ENCODE peak calls at places on chromosome 17, in eight cellular contexts. I is adrenal gland; A is activated CD8-positive, alpha-beta T cell treated with anti-CD3 and anti-CD28 coated beads, Interleukin-2, amount 10 ng/mL, durations not matched to agents 7 days and 5 days; D is mucosa of gallbladder; G is NCI-H82; C is activated CD8-positive, alpha-beta memory T cell treated with anti-CD3 and anti-CD28 coated beads for 48 hours; V is NCI-H1694 treated with DMSO at 0.1 percent for 48 hours; H is KG1. J is an unnamed sample.

GRCh38 chr17:57455063-57455914 is 199.0 kb downstream of the MSI2 start:
- DNase-seq in H (peak; percentile 88), V (no peak), G (no peak), I (no peak), A (peak; percentile 86), C (no peak), D (no peak), J (no peak)

GRCh38 chr17:33390479-33391027 is 97.5 kb upstream of the ASIC2 start:
- DNase-seq in V (no peak), A (no peak), C (no peak), D (no peak), I (peak; percentile 23), G (peak; percentile 36), H (no peak), J (no peak)

GRCh38 chr17:58341861-58342475 is 10.0 kb downstream of the SUPT4H1 start:
- DNase-seq in I (no peak), C (no peak), G (no peak), D (no peak), A (no peak), H (no peak), V (no peak), J (no peak)

GRCh38 chr17:70658840-70659239 is 489.5 kb downstream of the KCNJ2 start:
- DNase-seq in H (no peak), C (no peak), V (no peak), I (no peak), D (no peak), G (no peak), A (no peak), J (no peak)

GRCh38 chr17:47180337-47180736 is 8.8 kb downstream of the CDC27 start:
- DNase-seq in G (no peak), A (no peak), H (no peak), V (no peak), D (no peak), C (no peak), I (no peak), J (no peak)

GRCh38 chr17:74972107-74972972 is at the start of gene HID1:
- DNase-seq in C (peak; percentile 63), D (peak; percentile 71), I (peak; percentile 61), G (peak; percentile 76), H (no peak), A (peak; percentile 76), V (no peak), J (no peak)

GRCh38 chr17:16352303-16352837 is 899 bp downstream of the CENPV start:
- DNase-seq in I (peak; percentile 43), A (peak; percentile 50), D (peak; percentile 49), G (peak; percentile 93), H (peak; percentile 12), C (peak; percentile 13), V (peak; percentile 82), J (no peak)

GRCh38 chr17:61393904-61394629 is 5.6 kb upstream of the TBX2 start:
- DNase-seq in H (no peak), C (no peak), D (no peak), V (no peak), G (peak; percentile 94), A (no peak), I (no peak), J (no peak)

GRCh38 chr17:1577186-1577585 is 14.6 kb upstream of the PITPNA start:
- DNase-seq in H (no peak), C (no peak), D (peak; percentile 85), A (no peak), I (peak; percentile 93), V (no peak), G (peak; percentile 54), J (no peak)

GRCh38 chr17:57566724-57567123 is 178.4 kb downstream of the CCDC182 start:
- DNase-seq in G (peak; percentile 68), C (no peak), I (no peak), A (no peak), H (no peak), D (no peak), V (peak; percentile 96), J (no peak)

GRCh38 chr17:41308251-41308917 is 725 bp downstream of the KRTAP16-1 start:
- DNase-seq in V (peak; percentile 95), C (peak; percentile 23), H (peak; percentile 10), I (no peak), A (peak; percentile 74), D (peak; percentile 21), G (no peak), J (no peak)

GRCh38 chr17:32267690-32268205 is 2.1 kb downstream of the RHBDL3 start:
- DNase-seq in A (no peak), I (peak; percentile 50), V (no peak), G (peak; percentile 80), C (no peak), D (no peak), H (no peak), J (no peak)

GRCh38 chr17:44820631-44821196 is 9.4 kb downstream of the GJC1 start:
- DNase-seq in D (no peak), I (no peak), H (no peak), C (no peak), A (no peak), V (peak; percentile 77), G (peak; percentile 64), J (peak; percentile 98)

GRCh38 chr17:1058423-1059130 is 61.6 kb downstream of the TIMM22 start:
- DNase-seq in I (peak; percentile 54), G (peak; percentile 77), A (peak; percentile 76), H (no peak), C (peak; percentile 55), V (peak; percentile 50), D (peak; percentile 49), J (no peak)

GRCh38 chr17:74244543-74244942 is 29.5 kb upstream of the DNAI2 start:
- DNase-seq in V (no peak), A (no peak), G (no peak), I (no peak), H (no peak), C (no peak), D (no peak), J (peak; percentile 56)

GRCh38 chr17:17322516-17323510 is 19.6 kb downstream of the NT5M start:
- DNase-seq in C (no peak), V (no peak), I (no peak), H (no peak), G (no peak), D (no peak), A (no peak), J (no peak)

GRCh38 chr17:40348562-40349476 is 15.7 kb downstream of the GJD3 start:
- DNase-seq in V (peak; percentile 80), A (no peak), G (no peak), I (peak; percentile 85), H (no peak), D (peak; percentile 82), C (no peak), J (no peak)

GRCh38 chr17:19978803-19979202 is 1.2 kb upstream of the AKAP10 start:
- DNase-seq in V (no peak), H (no peak), C (no peak), I (no peak), G (no peak), D (no peak), A (no peak), J (no peak)

GRCh38 chr17:81054881-81055370 is 20.0 kb downstream of the BAIAP2 start:
- DNase-seq in V (no peak), H (no peak), A (no peak), D (no peak), G (no peak), C (no peak), I (no peak), J (no peak)

GRCh38 chr17:17051791-17052461 is 9.7 kb downstream of the MPRIP start:
- DNase-seq in A (no peak), V (no peak), D (no peak), H (no peak), I (peak; percentile 74), G (no peak), C (no peak), J (no peak)

GRCh38 chr17:44086364-44087311 is 16.1 kb downstream of the G6PC3 start:
- DNase-seq in V (peak; percentile 13), H (no peak), A (peak; percentile 29), D (no peak), I (peak; percentile 82), C (peak; percentile 30), G (no peak), J (peak; percentile 37)

GRCh38 chr17:50691550-50692447 is 15.9 kb downstream of the ANKRD40 start:
- DNase-seq in I (no peak), D (peak; percentile 69), A (no peak), C (no peak), H (no peak), V (peak; percentile 24), G (no peak), J (no peak)

GRCh38 chr17:7294614-7295153 is at the start of gene YBX2:
- DNase-seq in H (no peak), A (peak; percentile 85), G (peak; percentile 94), V (peak; percentile 27), C (no peak), D (peak; percentile 67), I (peak; percentile 65), J (no peak)

GRCh38 chr17:43961954-43962353 is 8.2 kb upstream of the PYY start:
- DNase-seq in A (no peak), I (no peak), C (no peak), H (no peak), G (no peak), V (no peak), D (no peak), J (no peak)

GRCh38 chr17:28982191-28982793 is 23.5 kb downstream of the SEZ6 start:
- DNase-seq in H (peak; percentile 40), D (peak; percentile 49), I (peak; percentile 23), A (peak; percentile 84), G (no peak), C (peak; percentile 17), V (no peak), J (no peak)

GRCh38 chr17:29714146-29714545 is 91.4 kb upstream of the CORO6 start:
- DNase-seq in G (no peak), H (no peak), I (no peak), V (no peak), D (no peak), C (no peak), A (no peak), J (no peak)

GRCh38 chr17:7183433-7184090 is 4.4 kb upstream of the ASGR1 start:
- DNase-seq in G (no peak), A (no peak), V (no peak), H (no peak), I (peak; percentile 69), C (no peak), D (no peak), J (no peak)